ENCODE peak calls at places on chromosomes 4 and X, in five cellular contexts. P, M, S, N and E are unnamed samples.

GRCh38 chrX:13109811-13110210 is 65.4 kb upstream of the FAM9C start:
- DNase-seq in P (no peak), M (no peak), S (no peak), N (no peak), E (no peak)

GRCh38 chr4:26127851-26128337 is 192.9 kb upstream of the RBPJ start:
- DNase-seq in P (peak), M (peak), S (no peak), N (no peak), E (no peak)

GRCh38 chr4:101556845-101557244 is 209.5 kb upstream of the PPP3CA start:
- DNase-seq in P (no peak), M (no peak), S (no peak), N (no peak), E (no peak)

GRCh38 chr4:35300996-35301774 is 943.1 kb downstream of the ARAP2 start:
- DNase-seq in P (no peak), M (no peak), S (no peak), N (no peak), E (no peak)

GRCh38 chrX:151543706-151544105 is 19.8 kb upstream of the PASD1 start:
- DNase-seq in P (no peak), M (peak), S (no peak), N (no peak), E (no peak)

GRCh38 chr4:128601992-128602695 is 207.4 kb upstream of the JADE1 start:
- DNase-seq in P (no peak), M (no peak), S (no peak), N (no peak), E (no peak)

GRCh38 chrX:150730719-150731118 is 37.5 kb downstream of the MTMR1 start:
- DNase-seq in P (no peak), M (no peak), S (no peak), N (no peak), E (no peak)

GRCh38 chr4:4320951-4321714 is 31.1 kb downstream of the ZBTB49 start:
- DNase-seq in P (no peak), M (no peak), S (no peak), N (no peak), E (no peak)

GRCh38 chr4:5371415-5372190 is 320.3 kb downstream of the STK32B start:
- DNase-seq in P (no peak), M (no peak), S (no peak), N (no peak), E (no peak)

GRCh38 chr4:4413373-4413725 is 26.4 kb downstream of the NSG1 start:
- DNase-seq in P (no peak), M (no peak), S (no peak), N (no peak), E (no peak)

GRCh38 chr4:16066586-16067128 is 17.2 kb downstream of the PROM1 start:
- DNase-seq in P (no peak), M (no peak), S (no peak), N (no peak), E (no peak)

GRCh38 chrX:131477498-131477897 is 66.4 kb upstream of the OR13H1 start:
- DNase-seq in P (no peak), M (no peak), S (no peak), N (no peak), E (no peak)

GRCh38 chr4:37568494-37568893 is 117.7 kb downstream of the RELL1 start:
- DNase-seq in P (no peak), M (no peak), S (peak), N (no peak), E (no peak)

GRCh38 chr4:155906554-155907247 is 3.2 kb downstream of the TDO2 start:
- DNase-seq in P (peak), M (peak), S (no peak), N (no peak), E (no peak)

GRCh38 chr4:134470544-134470943 is 269.0 kb upstream of the PABPC4L start:
- DNase-seq in P (no peak), M (no peak), S (peak), N (no peak), E (peak)

GRCh38 chrX:41837270-41837944 is 85.9 kb downstream of the CASK start:
- DNase-seq in P (no peak), M (no peak), S (no peak), N (no peak), E (no peak)

GRCh38 chr4:118351851-118352827 is 664 bp downstream of the PRSS12 start:
- DNase-seq in P (peak), M (peak), S (peak), N (no peak), E (peak)

GRCh38 chr4:81021526-81021944 is 9.0 kb upstream of the BMP3 start:
- DNase-seq in P (no peak), M (no peak), S (peak), N (no peak), E (no peak)

GRCh38 chrX:13487731-13488505 is 81.5 kb upstream of the EGFL6 start:
- DNase-seq in P (no peak), M (peak), S (peak), N (peak), E (peak)

GRCh38 chr4:122221322-122221721 is 69.2 kb downstream of the BLTP1 start:
- DNase-seq in P (no peak), M (no peak), S (no peak), N (no peak), E (no peak)

GRCh38 chr4:8583655-8584025 is 3.4 kb downstream of the GPR78 start:
- DNase-seq in P (no peak), M (no peak), S (no peak), N (no peak), E (no peak)

GRCh38 chr4:117971406-117971805 is 62.9 kb upstream of the NDST3 start:
- DNase-seq in P (no peak), M (no peak), S (no peak), N (no peak), E (no peak)

GRCh38 chr4:88655226-88655625 is 42.4 kb downstream of the NAP1L5 start:
- DNase-seq in P (no peak), M (no peak), S (no peak), N (no peak), E (no peak)
- TF ChIP-seq CTCF in P (no peak), M (no peak), S (no peak), N (no peak), E (no peak)

DNA sequence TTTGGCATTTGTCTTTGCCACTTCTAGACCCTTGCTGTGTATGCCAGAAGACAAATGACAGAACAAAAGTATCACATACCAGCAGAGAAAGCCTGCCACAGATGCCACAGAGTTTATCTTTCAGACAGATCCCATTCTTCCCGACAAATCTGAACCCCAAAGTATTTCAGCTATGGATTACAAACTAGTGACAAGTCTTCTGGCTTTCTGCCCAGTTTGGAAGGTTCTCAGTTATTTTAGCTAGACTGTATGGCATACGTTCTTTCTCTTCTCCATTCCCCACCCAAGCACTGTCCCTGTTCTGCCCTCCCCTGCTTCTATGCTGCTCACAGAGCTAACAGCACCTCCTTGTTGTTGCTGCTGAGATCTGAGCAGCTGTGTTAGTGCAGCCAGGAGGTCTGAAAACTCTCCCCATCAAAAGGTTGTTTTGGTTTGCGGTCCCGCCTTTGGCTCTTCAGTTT is 236.7 kb downstream of the FRAS1 start:
- DNase-seq in P (no peak), M (peak), S (no peak), N (no peak), E (no peak)
- TF ChIP-seq CTCF in P (no peak), M (no peak), S (no peak), N (no peak), E (no peak)

DNA sequence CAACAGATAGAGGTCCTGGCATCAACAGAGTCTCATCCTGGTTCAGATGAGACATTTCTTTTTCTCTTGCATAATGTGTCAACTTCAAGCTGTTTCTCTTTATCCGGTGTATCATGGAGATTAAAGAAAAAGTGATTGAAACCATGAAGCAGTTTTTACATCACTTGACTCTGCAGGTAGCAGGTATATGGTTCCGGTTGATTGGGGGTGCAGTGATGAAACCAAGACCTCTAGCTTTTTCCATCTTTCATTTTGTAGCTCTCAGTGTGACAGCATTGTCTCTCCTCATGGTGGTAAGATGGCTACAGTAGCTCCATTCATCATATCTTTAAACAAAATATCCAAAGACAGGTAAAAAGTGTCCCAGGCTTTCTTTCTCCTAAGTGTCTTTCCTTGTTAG is 2.4 kb upstream of the HOPX start:
- DNase-seq in P (no peak), M (no peak), S (no peak), N (no peak), E (no peak)
- TF ChIP-seq CTCF in P (no peak), M (no peak), S (no peak), N (no peak), E (no peak)

GRCh38 chrX:108245462-108245861 is 153.9 kb downstream of the ATG4A start:
- DNase-seq in P (no peak), M (no peak), S (no peak), N (no peak), E (no peak)
- TF ChIP-seq CTCF in P (no peak), M (no peak), S (no peak), N (peak), E (no peak)